ENCODE peak calls at places on chromosomes 13 and 19, in nine cellular contexts. One of them, this sample, is unnamed.

GRCh38 chr19:49593233-49594113 is 2.5 kb downstream of the PRR12 start:
- DNase-seq in midbrain: peak
- DNase-seq in germinal center: peak
- DNase-seq in globus pallidus: peak
- DNase-seq in astrocyte of the hippocampus: peak
- DNase-seq in astrocyte of the spinal cord: peak
- DNase-seq in neural crest cell: peak
- DNase-seq in epithelial cell of esophagus: peak
- DNase-seq in cardiac muscle cell: peak
- DNase-seq in this sample: peak

GRCh38 chr13:89857502-89857901 is 1490.0 kb upstream of the MIR17HG start:
- DNase-seq in midbrain: no peak
- DNase-seq in germinal center: no peak
- DNase-seq in globus pallidus: no peak
- DNase-seq in astrocyte of the hippocampus: no peak
- DNase-seq in astrocyte of the spinal cord: no peak
- DNase-seq in neural crest cell: no peak
- DNase-seq in epithelial cell of esophagus: no peak
- DNase-seq in cardiac muscle cell: no peak
- DNase-seq in this sample: no peak

GRCh38 chr13:95235944-95236343 is 65.3 kb downstream of the ABCC4 start:
- DNase-seq in midbrain: no peak
- DNase-seq in germinal center: no peak
- DNase-seq in globus pallidus: no peak
- DNase-seq in astrocyte of the hippocampus: no peak
- DNase-seq in astrocyte of the spinal cord: no peak
- DNase-seq in neural crest cell: no peak
- DNase-seq in epithelial cell of esophagus: no peak
- DNase-seq in cardiac muscle cell: no peak
- DNase-seq in this sample: no peak

GRCh38 chr19:58054792-58055482 is 4.1 kb upstream of the ZNF135 start:
- DNase-seq in midbrain: peak
- DNase-seq in germinal center: no peak
- DNase-seq in globus pallidus: peak
- DNase-seq in astrocyte of the hippocampus: peak
- DNase-seq in astrocyte of the spinal cord: no peak
- DNase-seq in neural crest cell: no peak
- DNase-seq in epithelial cell of esophagus: no peak
- DNase-seq in cardiac muscle cell: peak
- DNase-seq in this sample: no peak

GRCh38 chr19:45890877-45891276 is 4.9 kb upstream of the IRF2BP1 start:
- DNase-seq in midbrain: no peak
- DNase-seq in germinal center: no peak
- DNase-seq in globus pallidus: no peak
- DNase-seq in astrocyte of the hippocampus: no peak
- DNase-seq in astrocyte of the spinal cord: no peak
- DNase-seq in neural crest cell: no peak
- DNase-seq in epithelial cell of esophagus: no peak
- DNase-seq in cardiac muscle cell: no peak
- DNase-seq in this sample: no peak

GRCh38 chr13:49098771-49099512 is 121.2 kb upstream of the MLNR start:
- DNase-seq in midbrain: peak
- DNase-seq in germinal center: no peak
- DNase-seq in globus pallidus: peak
- DNase-seq in astrocyte of the hippocampus: peak
- DNase-seq in astrocyte of the spinal cord: peak
- DNase-seq in neural crest cell: no peak
- DNase-seq in epithelial cell of esophagus: peak
- DNase-seq in cardiac muscle cell: peak
- DNase-seq in this sample: no peak

GRCh38 chr19:17109962-17110598 is 34.5 kb downstream of the MYO9B start:
- DNase-seq in midbrain: peak
- DNase-seq in germinal center: peak
- DNase-seq in globus pallidus: peak
- DNase-seq in astrocyte of the hippocampus: no peak
- DNase-seq in astrocyte of the spinal cord: no peak
- DNase-seq in neural crest cell: no peak
- DNase-seq in epithelial cell of esophagus: no peak
- DNase-seq in cardiac muscle cell: no peak
- DNase-seq in this sample: peak

GRCh38 chr13:113954046-113954841 is 19.6 kb downstream of the C13orf46 start:
- DNase-seq in midbrain: no peak
- DNase-seq in germinal center: no peak
- DNase-seq in globus pallidus: no peak
- DNase-seq in astrocyte of the hippocampus: no peak
- DNase-seq in astrocyte of the spinal cord: no peak
- DNase-seq in neural crest cell: no peak
- DNase-seq in epithelial cell of esophagus: no peak
- DNase-seq in cardiac muscle cell: no peak
- DNase-seq in this sample: no peak

GRCh38 chr19:29622191-29623070 is 16.3 kb downstream of the POP4 start:
- DNase-seq in midbrain: no peak
- DNase-seq in germinal center: no peak
- DNase-seq in globus pallidus: no peak
- DNase-seq in astrocyte of the hippocampus: peak
- DNase-seq in astrocyte of the spinal cord: peak
- DNase-seq in neural crest cell: no peak
- DNase-seq in epithelial cell of esophagus: peak
- DNase-seq in cardiac muscle cell: no peak
- DNase-seq in this sample: no peak

GRCh38 chr13:41458939-41459753 is 1.8 kb downstream of the RGCC start:
- DNase-seq in midbrain: peak
- DNase-seq in germinal center: peak
- DNase-seq in globus pallidus: no peak
- DNase-seq in astrocyte of the hippocampus: peak
- DNase-seq in astrocyte of the spinal cord: peak
- DNase-seq in neural crest cell: peak
- DNase-seq in epithelial cell of esophagus: peak
- DNase-seq in cardiac muscle cell: peak
- DNase-seq in this sample: peak

GRCh38 chr19:49395581-49396407 is 7.7 kb downstream of the KASH5 start:
- DNase-seq in midbrain: no peak
- DNase-seq in germinal center: no peak
- DNase-seq in globus pallidus: no peak
- DNase-seq in astrocyte of the hippocampus: no peak
- DNase-seq in astrocyte of the spinal cord: no peak
- DNase-seq in neural crest cell: no peak
- DNase-seq in epithelial cell of esophagus: no peak
- DNase-seq in cardiac muscle cell: peak
- DNase-seq in this sample: no peak

GRCh38 chr13:44726214-44726613 is 150.1 kb upstream of the TSC22D1 start:
- DNase-seq in midbrain: no peak
- DNase-seq in germinal center: no peak
- DNase-seq in globus pallidus: no peak
- DNase-seq in astrocyte of the hippocampus: no peak
- DNase-seq in astrocyte of the spinal cord: no peak
- DNase-seq in neural crest cell: no peak
- DNase-seq in epithelial cell of esophagus: peak
- DNase-seq in cardiac muscle cell: peak
- DNase-seq in this sample: no peak

GRCh38 chr13:26956532-26957142 is 196.1 kb upstream of the GPR12 start:
- DNase-seq in midbrain: no peak
- DNase-seq in germinal center: no peak
- DNase-seq in globus pallidus: no peak
- DNase-seq in astrocyte of the hippocampus: no peak
- DNase-seq in astrocyte of the spinal cord: no peak
- DNase-seq in neural crest cell: no peak
- DNase-seq in epithelial cell of esophagus: no peak
- DNase-seq in cardiac muscle cell: no peak
- DNase-seq in this sample: no peak

GRCh38 chr19:16112778-16113177 is 1.1 kb downstream of the RAB8A start:
- DNase-seq in midbrain: no peak
- DNase-seq in germinal center: no peak
- DNase-seq in globus pallidus: no peak
- DNase-seq in astrocyte of the hippocampus: no peak
- DNase-seq in astrocyte of the spinal cord: no peak
- DNase-seq in neural crest cell: no peak
- DNase-seq in epithelial cell of esophagus: no peak
- DNase-seq in cardiac muscle cell: no peak
- DNase-seq in this sample: no peak

GRCh38 chr13:55566334-55566733 is 1574.4 kb upstream of the PRR20A start:
- DNase-seq in midbrain: no peak
- DNase-seq in germinal center: no peak
- DNase-seq in globus pallidus: no peak
- DNase-seq in astrocyte of the hippocampus: no peak
- DNase-seq in astrocyte of the spinal cord: no peak
- DNase-seq in neural crest cell: no peak
- DNase-seq in epithelial cell of esophagus: no peak
- DNase-seq in cardiac muscle cell: no peak
- DNase-seq in this sample: no peak

GRCh38 chr13:19268331-19268730 is 86.7 kb upstream of the TUBA3C start:
- DNase-seq in midbrain: no peak
- DNase-seq in germinal center: no peak
- DNase-seq in globus pallidus: no peak
- DNase-seq in astrocyte of the hippocampus: no peak
- DNase-seq in astrocyte of the spinal cord: no peak
- DNase-seq in neural crest cell: no peak
- DNase-seq in epithelial cell of esophagus: no peak
- DNase-seq in cardiac muscle cell: no peak
- DNase-seq in this sample: no peak

GRCh38 chr13:112760440-112760839 is 70.6 kb downstream of the ATP11A start:
- DNase-seq in midbrain: no peak
- DNase-seq in germinal center: no peak
- DNase-seq in globus pallidus: no peak
- DNase-seq in astrocyte of the hippocampus: no peak
- DNase-seq in astrocyte of the spinal cord: no peak
- DNase-seq in neural crest cell: no peak
- DNase-seq in epithelial cell of esophagus: peak
- DNase-seq in cardiac muscle cell: no peak
- DNase-seq in this sample: no peak